ENCODE peak calls at places on chromosome 19, in eight cellular contexts. X is uterus; O is heart right ventricle; W is breast epithelium; L is left ventricle myocardium inferior; I is effector memory CD4-positive, alpha-beta T cell; R is tibial nerve; V is mammary epithelial cell. P is an unnamed sample.

GRCh38 chr19:17538684-17539287 is 16.7 kb upstream of the COLGALT1 start:
- DNase-seq in R (no peak), X (no peak), V (no peak), L (no peak), O (no peak), W (no peak), I (no peak), P (no peak)

GRCh38 chr19:6767357-6768235 is at the start of gene SH2D3A:
- DNase-seq in W (peak; percentile 94), I (peak; percentile 94), L (peak; percentile 51), R (no peak), V (peak; percentile 96), X (peak; percentile 40), O (peak; percentile 59), P (peak; percentile 94)

GRCh38 chr19:46898731-46899130 is 37.9 kb downstream of the ARHGAP35 start:
- DNase-seq in L (no peak), W (no peak), O (no peak), R (no peak), V (peak; percentile 79), I (no peak), X (peak; percentile 26), P (no peak)

GRCh38 chr19:39336483-39336882 is 640 bp upstream of the GMFG start:
- DNase-seq in X (no peak), W (no peak), V (no peak), O (no peak), L (no peak), I (no peak), R (no peak), P (no peak)

GRCh38 chr19:50772408-50773311 is 2.4 kb downstream of the GPR32 start:
- DNase-seq in I (no peak), O (no peak), X (no peak), W (no peak), R (no peak), V (no peak), L (no peak), P (no peak)

GRCh38 chr19:55641376-55642152 is 762 bp downstream of the ZNF580 start:
- DNase-seq in L (no peak), O (no peak), R (no peak), X (no peak), W (no peak), V (peak; percentile 23), I (no peak), P (no peak)

GRCh38 chr19:17292301-17293074 is 10.7 kb downstream of the ABHD8 start:
- DNase-seq in W (no peak), R (peak; percentile 75), X (peak; percentile 73), O (peak; percentile 72), L (peak; percentile 66), I (peak; percentile 68), V (peak; percentile 87), P (peak; percentile 90)

GRCh38 chr19:58009666-58010301 is 7.2 kb upstream of the ZNF606 start:
- DNase-seq in L (peak; percentile 85), V (peak; percentile 84), W (peak; percentile 93), O (peak; percentile 93), X (peak; percentile 92), I (peak; percentile 27), R (peak; percentile 61), P (peak; percentile 78)

GRCh38 chr19:35561436-35561835 is 2.0 kb downstream of the ATP4A start:
- DNase-seq in V (no peak), W (no peak), L (no peak), O (no peak), I (no peak), X (no peak), R (no peak), P (peak; percentile 11)

GRCh38 chr19:16204005-16204294 is 6.2 kb downstream of the AP1M1 start:
- DNase-seq in W (no peak), R (no peak), X (no peak), V (no peak), L (no peak), O (no peak), I (no peak), P (no peak)

GRCh38 chr19:3046621-3047306 is 15.5 kb downstream of the TLE5 start:
- DNase-seq in I (no peak), O (peak; percentile 47), R (peak; percentile 39), V (no peak), X (peak; percentile 75), W (no peak), L (no peak), P (no peak)

GRCh38 chr19:17332677-17333581 is 1.7 kb downstream of the ANO8 start:
- DNase-seq in I (no peak), V (peak; percentile 29), W (no peak), O (no peak), R (no peak), X (no peak), L (no peak), P (peak; percentile 69)

GRCh38 chr19:52227196-52227940 is 37.5 kb downstream of the PPP2R1A start:
- DNase-seq in L (no peak), R (no peak), X (no peak), I (no peak), W (no peak), O (no peak), V (no peak), P (no peak)

GRCh38 chr19:4590559-4590958 is 31.1 kb upstream of the SEMA6B start:
- DNase-seq in R (no peak), V (no peak), I (no peak), X (no peak), W (no peak), L (no peak), O (no peak), P (no peak)

GRCh38 chr19:4633140-4633967 is 6.0 kb upstream of the TNFAIP8L1 start:
- DNase-seq in X (no peak), V (peak; percentile 84), W (no peak), O (peak; percentile 61), L (peak; percentile 58), I (peak; percentile 37), R (peak; percentile 56), P (no peak)

GRCh38 chr19:50808856-50809255 is 14.7 kb downstream of the KLK1 start:
- DNase-seq in R (no peak), O (no peak), L (no peak), I (no peak), W (no peak), V (no peak), X (no peak), P (no peak)

GRCh38 chr19:29457413-29457812 is 68.4 kb upstream of the VSTM2B start:
- DNase-seq in V (no peak), I (no peak), R (no peak), L (no peak), W (no peak), O (no peak), X (no peak), P (no peak)

GRCh38 chr19:15137777-15138176 is 30.6 kb downstream of the SYDE1 start:
- DNase-seq in I (no peak), X (no peak), V (no peak), W (no peak), R (no peak), L (no peak), O (no peak), P (no peak)

GRCh38 chr19:57078802-57079201 is 41.0 kb upstream of the USP29 start:
- DNase-seq in L (no peak), O (no peak), I (no peak), W (no peak), V (no peak), R (no peak), X (no peak), P (no peak)

GRCh38 chr19:20662421-20663105 is 1.2 kb upstream of the ZNF626 start:
- DNase-seq in R (no peak), L (no peak), W (no peak), O (no peak), X (no peak), I (no peak), V (no peak), P (no peak)

GRCh38 chr19:1173160-1173844 is 766 bp downstream of the SBNO2 start:
- DNase-seq in V (no peak), O (no peak), W (no peak), L (no peak), X (peak; percentile 39), R (no peak), I (no peak), P (peak; percentile 65)

GRCh38 chr19:3193256-3194062 is 7.7 kb downstream of the NCLN start:
- DNase-seq in I (no peak), X (no peak), O (no peak), L (no peak), V (no peak), W (no peak), R (no peak), P (peak; percentile 52)

GRCh38 chr19:1739960-1740629 is 13.2 kb upstream of the ONECUT3 start:
- DNase-seq in V (no peak), O (no peak), X (no peak), R (no peak), L (no peak), I (no peak), W (no peak), P (no peak)

GRCh38 chr19:45293682-45294081 is 29.0 kb downstream of the CKM start:
- DNase-seq in L (no peak), O (no peak), W (no peak), R (no peak), V (peak; percentile 43), I (no peak), X (no peak), P (no peak)
- H3K9me3 ChIP-seq in L (peaks cover 11% of the 10 kb centered on the region), O (peaks cover 14% of the 10 kb centered on the region), W (peaks cover 9% of the 10 kb centered on the region), R (peaks cover 16% of the 10 kb centered on the region), V (no peaks in the 10 kb centered on the region), I (no peaks in the 10 kb centered on the region), X (no peaks in the 10 kb centered on the region), P (no peaks in the 10 kb centered on the region)

DNA sequence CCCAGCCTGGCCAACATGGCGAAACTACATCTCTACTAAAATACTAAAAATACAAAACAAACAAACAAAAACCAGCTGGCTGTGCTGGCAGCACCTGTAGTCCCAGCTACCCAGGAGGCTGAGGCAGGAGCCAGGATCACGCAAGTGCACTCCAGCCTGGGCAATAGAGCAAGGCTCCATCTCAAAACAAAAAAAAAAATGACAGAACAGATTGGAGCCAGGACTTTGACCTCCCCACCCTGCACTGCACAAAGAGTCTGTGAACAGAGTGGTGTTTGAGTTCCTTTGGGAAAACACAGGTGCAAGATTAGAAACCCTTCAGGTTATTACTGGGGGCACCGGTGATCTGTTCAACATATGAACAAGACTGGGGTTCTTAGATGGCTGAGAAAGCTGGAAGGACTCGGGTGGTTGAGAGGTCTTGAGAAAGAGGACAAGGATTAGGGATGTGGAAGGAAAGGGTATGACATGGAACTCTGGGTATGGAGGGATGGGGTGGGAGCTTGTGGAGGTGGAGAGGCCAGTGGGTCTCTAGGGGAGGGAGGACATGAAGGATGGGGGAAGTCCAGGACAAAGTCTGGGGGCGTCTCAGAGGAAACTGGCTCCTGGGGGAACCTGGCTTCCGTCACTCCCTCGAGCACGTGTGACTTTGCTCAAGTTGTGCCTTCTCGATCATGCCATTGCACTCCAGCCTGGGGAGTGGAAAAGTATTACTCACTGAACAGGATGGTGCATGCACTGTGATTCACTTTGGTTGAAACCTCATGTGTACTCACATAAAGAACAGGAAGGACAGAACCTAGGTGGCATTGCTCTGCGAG is 25.9 kb downstream of the RCN3 start:
- DNase-seq in X (no peak), O (no peak), L (no peak), R (no peak), I (no peak), W (no peak), V (peak; percentile 92), P (no peak)
- H3K27ac ChIP-seq in X (peak overlapping the region; percentile 40), O (peak overlapping the region; percentile 53), L (peak overlapping the region; percentile 47), R (peak overlapping the region; percentile 41), I (peak overlapping the region; percentile 60), W (peak overlapping the region; percentile 50), V (peak overlapping the region; percentile 71), P (peak overlapping the region; percentile 85)

GRCh38 chr19:12380444-12380737 is 14.9 kb upstream of the ZNF442 start:
- DNase-seq in W (no peak), O (no peak), I (no peak), X (no peak), R (no peak), L (no peak), V (no peak), P (no peak)
- H3K9me3 ChIP-seq in W (peaks cover 38% of the 10 kb centered on the region), O (peaks cover 51% of the 10 kb centered on the region), I (peaks cover 21% of the 10 kb centered on the region), X (no peaks in the 10 kb centered on the region), R (peaks cover 62% of the 10 kb centered on the region), L (peaks cover 57% of the 10 kb centered on the region), V (peaks cover 45% of the 10 kb centered on the region), P (peaks cover 9% of the 10 kb centered on the region)

GRCh38 chr19:13505761-13506549 is at the start of gene CACNA1A:
- DNase-seq in I (no peak), X (no peak), R (no peak), V (no peak), W (no peak), L (no peak), O (no peak), P (no peak)
- H3K27ac ChIP-seq in I (no peak within 1 kb of the TSS), X (no peak within 1 kb of the TSS), R (peak within 1 kb of the TSS; percentile 39), V (no peak within 1 kb of the TSS), W (no peak within 1 kb of the TSS), L (no peak within 1 kb of the TSS), O (no peak within 1 kb of the TSS), P (no peak within 1 kb of the TSS)